ENCODE peak calls at places on chromosomes 1 and 21, in seven cellular contexts. J is stimulated activated CD4-positive, alpha-beta T cell treated with anti-CD3 and anti-CD28 coated beads, Interleukin-1b, Interleukin-23, amount 100 ng/mL, for 4 hours; K is GM03348; Z is globus pallidus; X is T-cell; C is GM04504; Q is cardiac muscle cell. Y is an unnamed sample.

GRCh38 chr1:94590203-94591137 is 48.9 kb upstream of the F3 start:
- DNase-seq in J (no peak), K (peak), Z (peak), X (no peak), C (no peak), Q (no peak), Y (no peak)

GRCh38 chr1:244442850-244443249 is 8.9 kb downstream of the ADSS2 start:
- DNase-seq in J (no peak), K (no peak), Z (no peak), X (no peak), C (no peak), Q (no peak), Y (no peak)

GRCh38 chr1:238252033-238252802 is 361.5 kb upstream of the ZP4 start:
- DNase-seq in J (no peak), K (peak), Z (peak), X (peak), C (no peak), Q (peak), Y (no peak)

GRCh38 chr1:55050283-55050682 is 10.9 kb downstream of the PCSK9 start:
- DNase-seq in J (no peak), K (peak), Z (no peak), X (no peak), C (peak), Q (no peak), Y (no peak)

GRCh38 chr1:205630241-205630640 is 1.6 kb downstream of the ELK4 start:
- DNase-seq in J (no peak), K (peak), Z (no peak), X (no peak), C (peak), Q (no peak), Y (no peak)

GRCh38 chr1:110356379-110356778 is 17.2 kb downstream of the RBM15 start:
- DNase-seq in J (no peak), K (no peak), Z (no peak), X (no peak), C (no peak), Q (no peak), Y (no peak)

GRCh38 chr21:14520535-14520934 is 25.6 kb downstream of the SAMSN1 start:
- DNase-seq in J (no peak), K (no peak), Z (peak), X (no peak), C (no peak), Q (no peak), Y (no peak)

GRCh38 chr1:219529116-219529515 is 83.8 kb downstream of the ZC3H11B start:
- DNase-seq in J (no peak), K (no peak), Z (no peak), X (no peak), C (no peak), Q (no peak), Y (no peak)

GRCh38 chr1:170010443-170010842 is 64.1 kb downstream of the KIFAP3 start:
- DNase-seq in J (no peak), K (peak), Z (no peak), X (no peak), C (peak), Q (peak), Y (peak)

GRCh38 chr1:62194651-62195282 is at the start of gene L1TD1:
- DNase-seq in J (no peak), K (peak), Z (no peak), X (no peak), C (no peak), Q (peak), Y (no peak)

GRCh38 chr1:198713081-198713480 is 74.2 kb downstream of the PTPRC start:
- DNase-seq in J (no peak), K (peak), Z (no peak), X (no peak), C (peak), Q (no peak), Y (no peak)

GRCh38 chr1:18109058-18109755 is 1.6 kb downstream of the IGSF21 start:
- DNase-seq in J (no peak), K (no peak), Z (no peak), X (no peak), C (no peak), Q (no peak), Y (no peak)

GRCh38 chr1:155014709-155015508 is 12.3 kb downstream of the ZBTB7B start:
- DNase-seq in J (no peak), K (no peak), Z (no peak), X (no peak), C (no peak), Q (no peak), Y (no peak)

GRCh38 chr1:219927298-219927955 is 930 bp downstream of the SLC30A10 start:
- DNase-seq in J (no peak), K (no peak), Z (no peak), X (no peak), C (no peak), Q (no peak), Y (no peak)

GRCh38 chr1:91529856-91530255 is 29.2 kb downstream of the CDC7 start:
- DNase-seq in J (no peak), K (no peak), Z (no peak), X (no peak), C (peak), Q (peak), Y (no peak)

GRCh38 chr1:6592865-6593593 is 9.6 kb downstream of the KLHL21 start:
- DNase-seq in J (no peak), K (no peak), Z (no peak), X (no peak), C (no peak), Q (no peak), Y (no peak)

GRCh38 chr1:4837201-4837600 is 182.8 kb downstream of the AJAP1 start:
- DNase-seq in J (no peak), K (no peak), Z (no peak), X (no peak), C (no peak), Q (no peak), Y (no peak)